ENCODE peak calls at places on chromosomes 1 and 21, in five cellular contexts. W is esophagus muscularis mucosa; U is Karpas-422; Q is effector memory CD4-positive, alpha-beta T cell; N is mucosa of descending colon. V is an unnamed sample.

GRCh38 chr1:114216431-114217173 is 62.9 kb upstream of the SYT6 start:
- DNase-seq in W (no peak), U (no peak), Q (no peak), N (no peak), V (no peak)

GRCh38 chr1:76955652-76956051 is 88.4 kb downstream of the ST6GALNAC5 start:
- DNase-seq in W (no peak), U (no peak), Q (no peak), N (no peak), V (no peak)

GRCh38 chr21:25772680-25773079 is 37.9 kb downstream of the GABPA start:
- DNase-seq in W (no peak), U (no peak), Q (no peak), N (no peak), V (no peak)

GRCh38 chr1:109438798-109439297 is 12.6 kb upstream of the PSMA5 start:
- DNase-seq in W (no peak), U (no peak), Q (no peak), N (no peak), V (no peak)

GRCh38 chr1:173628888-173629287 is 6.2 kb upstream of the TEX50 start:
- DNase-seq in W (no peak), U (peak; percentile 44), Q (no peak), N (no peak), V (no peak)

GRCh38 chr21:28283652-28284490 is 708.8 kb downstream of the LTN1 start:
- DNase-seq in W (no peak), U (no peak), Q (no peak), N (no peak), V (no peak)

GRCh38 chr1:164748253-164748899 is 189.4 kb downstream of the PBX1 start:
- DNase-seq in W (no peak), U (no peak), Q (no peak), N (no peak), V (no peak)

GRCh38 chr1:168618887-168619286 is 42.5 kb downstream of the XCL1 start:
- DNase-seq in W (no peak), U (no peak), Q (no peak), N (no peak), V (no peak)

GRCh38 chr1:155079487-155080249 is 1.0 kb downstream of the EFNA3 start:
- DNase-seq in W (no peak), U (no peak), Q (no peak), N (peak; percentile 62), V (no peak)

GRCh38 chr1:46053734-46054133 is 78.7 kb downstream of the PIK3R3 start:
- DNase-seq in W (no peak), U (no peak), Q (no peak), N (no peak), V (no peak)

GRCh38 chr1:44290250-44291094 is 64.6 kb downstream of the ERI3 start:
- DNase-seq in W (no peak), U (no peak), Q (no peak), N (no peak), V (no peak)

GRCh38 chr1:31701137-31701736 is 2.6 kb downstream of the COL16A1 start:
- DNase-seq in W (peak; percentile 99), U (peak; percentile 62), Q (no peak), N (peak; percentile 78), V (no peak)

GRCh38 chr1:31699341-31699891 is 4.4 kb downstream of the COL16A1 start:
- DNase-seq in W (no peak), U (no peak), Q (no peak), N (peak; percentile 64), V (peak; percentile 19)

GRCh38 chr1:31702836-31703404 is 897 bp downstream of the COL16A1 start:
- DNase-seq in W (no peak), U (no peak), Q (no peak), N (no peak), V (no peak)

GRCh38 chr1:31703431-31704260 is at the start of gene COL16A1:
- DNase-seq in W (no peak), U (no peak), Q (no peak), N (peak; percentile 77), V (no peak)

GRCh38 chr1:31700468-31701136 is 3.2 kb downstream of the COL16A1 start:
- DNase-seq in W (no peak), U (no peak), Q (no peak), N (no peak), V (no peak)
- H3K4me1 ChIP-seq in W (peaks cover 82% of the 10 kb centered on the region), U (peaks cover 24% of the 10 kb centered on the region), Q (peaks cover 24% of the 10 kb centered on the region), N (peaks cover 15% of the 10 kb centered on the region), V (peaks cover 29% of the 10 kb centered on the region)

GRCh38 chr1:200887036-200887435 is 7.7 kb upstream of the INAVA start:
- DNase-seq in W (no peak), U (no peak), Q (no peak), N (no peak), V (no peak)

GRCh38 chr1:200888349-200888838 is 6.3 kb upstream of the INAVA start:
- DNase-seq in W (no peak), U (no peak), Q (peak; percentile 70), N (peak; percentile 70), V (peak; percentile 68)

GRCh38 chr1:200885564-200886402 is 8.9 kb upstream of the INAVA start:
- DNase-seq in W (no peak), U (no peak), Q (no peak), N (no peak), V (no peak)

GRCh38 chr1:200887772-200888348 is 6.8 kb upstream of the INAVA start:
- DNase-seq in W (no peak), U (no peak), Q (no peak), N (no peak), V (no peak)

DNA sequence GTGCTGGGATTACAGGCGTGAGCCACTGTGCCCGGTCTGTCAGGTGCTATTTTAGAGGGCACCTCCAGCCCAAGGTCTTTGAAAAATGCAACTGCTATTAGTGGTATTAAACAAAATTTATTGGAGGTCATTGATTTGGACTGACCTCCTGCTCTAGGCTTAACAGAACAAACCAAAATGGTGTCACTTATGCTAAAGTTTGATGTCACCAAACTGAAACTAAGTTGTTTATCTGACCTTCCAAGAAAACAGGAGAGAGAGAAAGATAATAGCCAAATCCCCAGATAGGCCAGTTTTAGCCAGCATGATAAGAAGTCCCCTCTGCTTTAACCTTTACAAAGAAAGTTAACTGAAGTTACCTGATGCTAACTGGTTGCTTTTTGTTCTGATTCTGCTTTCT is 8.1 kb upstream of the INAVA start:
- DNase-seq in W (no peak), U (no peak), Q (no peak), N (no peak), V (no peak)
- H3K4me1 ChIP-seq in W (peaks cover 10% of the 10 kb centered on the region), U (no peaks in the 10 kb centered on the region), Q (peaks cover 38% of the 10 kb centered on the region), N (peaks cover 3% of the 10 kb centered on the region), V (peaks cover 42% of the 10 kb centered on the region)

GRCh38 chr21:17783816-17784598 is 35.1 kb downstream of the C21orf91 start:
- DNase-seq in W (no peak), U (peak; percentile 83), Q (no peak), N (no peak), V (no peak)
- H3K4me1 ChIP-seq in W (peaks cover 5% of the 10 kb centered on the region), U (peaks cover 51% of the 10 kb centered on the region), Q (peaks cover 63% of the 10 kb centered on the region), N (no peaks in the 10 kb centered on the region), V (peaks cover 86% of the 10 kb centered on the region)

GRCh38 chr1:197198333-197198732 is 51.9 kb upstream of the ASPM start:
- DNase-seq in W (no peak), U (no peak), Q (no peak), N (no peak), V (no peak)
- H3K4me1 ChIP-seq in W (peaks cover 64% of the 10 kb centered on the region), U (peaks cover 58% of the 10 kb centered on the region), Q (peaks cover 14% of the 10 kb centered on the region), N (peaks cover 18% of the 10 kb centered on the region), V (peaks cover 52% of the 10 kb centered on the region)

DNA sequence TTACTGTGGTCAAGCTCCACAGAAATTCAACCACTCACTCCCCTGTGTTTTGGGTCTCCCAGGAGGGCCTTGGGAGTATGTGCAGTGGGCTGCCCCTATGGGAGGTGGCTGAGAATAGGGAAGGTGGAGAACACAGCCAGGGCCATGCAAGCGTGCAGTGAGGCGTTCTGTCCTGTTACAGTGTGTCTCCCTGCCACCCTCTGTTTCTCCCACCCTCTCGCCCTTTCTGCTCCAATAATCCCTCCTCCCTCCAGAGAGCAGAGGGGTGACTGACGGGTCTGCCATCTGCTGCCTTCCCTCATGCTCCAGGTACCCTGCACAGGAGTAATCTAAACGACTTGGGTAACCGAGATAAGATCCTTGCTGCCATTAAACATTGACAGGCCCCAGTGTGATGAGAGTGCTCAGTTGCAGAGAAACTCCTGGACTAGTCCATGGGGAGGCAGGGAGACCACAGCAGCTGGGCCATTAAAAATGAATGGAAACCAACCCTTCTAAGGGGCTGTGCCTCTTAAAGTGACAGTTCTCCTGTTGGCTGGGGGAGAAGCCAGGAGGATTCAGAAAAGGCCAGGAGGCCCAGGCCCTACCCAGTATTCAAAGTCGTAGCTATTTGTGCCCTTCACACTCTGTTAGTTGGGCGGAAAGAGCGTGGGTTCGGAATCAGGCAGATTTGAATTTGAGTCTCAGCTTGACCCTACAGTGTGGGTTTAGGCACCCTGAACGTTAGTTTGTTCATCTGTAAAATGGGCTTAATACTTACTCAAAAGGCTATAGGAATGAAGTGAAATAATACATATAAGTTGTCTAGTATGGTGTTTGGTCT is 22.4 kb upstream of the BTG2 start:
- DNase-seq in W (no peak), U (peak; percentile 94), Q (no peak), N (no peak), V (no peak)
- H3K4me1 ChIP-seq in W (peaks cover 81% of the 10 kb centered on the region), U (peaks cover 82% of the 10 kb centered on the region), Q (peaks cover 30% of the 10 kb centered on the region), N (peaks cover 55% of the 10 kb centered on the region), V (peaks cover 35% of the 10 kb centered on the region)

GRCh38 chr1:167288390-167289062 is 67.8 kb downstream of the POU2F1 start:
- DNase-seq in W (no peak), U (no peak), Q (no peak), N (no peak), V (no peak)
- H3K4me1 ChIP-seq in W (peaks cover 36% of the 10 kb centered on the region), U (peaks cover 14% of the 10 kb centered on the region), Q (no peaks in the 10 kb centered on the region), N (peaks cover 5% of the 10 kb centered on the region), V (no peaks in the 10 kb centered on the region)

GRCh38 chr1:41724248-41724647 is 194.5 kb downstream of the HIVEP3 start:
- DNase-seq in W (no peak), U (no peak), Q (no peak), N (no peak), V (no peak)
- H3K4me1 ChIP-seq in W (peaks cover 19% of the 10 kb centered on the region), U (peaks cover 45% of the 10 kb centered on the region), Q (peaks cover 15% of the 10 kb centered on the region), N (no peaks in the 10 kb centered on the region), V (peaks cover 29% of the 10 kb centered on the region)

GRCh38 chr1:12478612-12478985 is 139.4 kb downstream of the DHRS3 start:
- DNase-seq in W (no peak), U (no peak), Q (peak; percentile 8), N (peak; percentile 64), V (no peak)
- H3K4me1 ChIP-seq in W (peaks cover 94% of the 10 kb centered on the region), U (peaks cover 7% of the 10 kb centered on the region), Q (peaks cover 60% of the 10 kb centered on the region), N (peaks cover 67% of the 10 kb centered on the region), V (peaks cover 85% of the 10 kb centered on the region)

GRCh38 chr1:160669276-160669675 is 22.4 kb upstream of the SLAMF1 start:
- DNase-seq in W (no peak), U (no peak), Q (no peak), N (no peak), V (no peak)
- H3K4me1 ChIP-seq in W (peaks cover 5% of the 10 kb centered on the region), U (peaks cover 50% of the 10 kb centered on the region), Q (peaks cover 41% of the 10 kb centered on the region), N (no peaks in the 10 kb centered on the region), V (peaks cover 50% of the 10 kb centered on the region)